ENCODE peak calls at places on chromosomes 6 and 20, in six cellular contexts. V is right atrium auricular region, G is psoas muscle, R is gastrocnemius medialis, B is right lobe of liver, A is hepatocyte. M is an unnamed sample. For H3K4me1, the result is how much of the 10 kb centered on the place peaks cover.

GRCh38 chr6:33172307-33173227 is 19.7 kb downstream of the COL11A2 start:
- DNase-seq in V (no peak), G (no peak), R (no peak), B (no peak), A (peak), M (peak)

GRCh38 chr20:25282034-25282781 is 34.3 kb downstream of the PYGB start:
- DNase-seq in V (no peak), G (no peak), R (no peak), B (peak), A (no peak), M (peak)

GRCh38 chr6:88177961-88178464 is 11.9 kb upstream of the CNR1 start:
- DNase-seq in V (no peak), G (no peak), R (no peak), B (no peak), A (peak), M (no peak)

GRCh38 chr6:24069546-24069945 is 56.5 kb upstream of the NRSN1 start:
- DNase-seq in V (no peak), G (no peak), R (no peak), B (no peak), A (no peak), M (no peak)

GRCh38 chr6:153787341-153787606 is 251.8 kb upstream of the OPRM1 start:
- DNase-seq in V (no peak), G (no peak), R (no peak), B (no peak), A (peak), M (peak)

GRCh38 chr6:32439708-32440214 is at the start of gene HLA-DRA:
- DNase-seq in V (no peak), G (no peak), R (no peak), B (no peak), A (peak), M (peak)

GRCh38 chr20:24653306-24653705 is 183.9 kb downstream of the SYNDIG1 start:
- DNase-seq in V (no peak), G (no peak), R (no peak), B (no peak), A (peak), M (no peak)

GRCh38 chr20:35903843-35904242 is 50.5 kb downstream of the SCAND1 start:
- DNase-seq in V (no peak), G (no peak), R (no peak), B (no peak), A (no peak), M (no peak)

GRCh38 chr6:20604159-20604558 is 69.9 kb downstream of the CDKAL1 start:
- DNase-seq in V (no peak), G (no peak), R (no peak), B (no peak), A (no peak), M (no peak)

GRCh38 chr6:50868466-50868865 is 49.8 kb downstream of the TFAP2B start:
- DNase-seq in V (no peak), G (no peak), R (no peak), B (no peak), A (no peak), M (no peak)

GRCh38 chr6:38453302-38453701 is 186.4 kb downstream of the BTBD9 start:
- DNase-seq in V (no peak), G (no peak), R (no peak), B (no peak), A (no peak), M (no peak)

GRCh38 chr6:90198758-90199425 is 97.8 kb downstream of the BACH2 start:
- DNase-seq in V (no peak), G (no peak), R (no peak), B (no peak), A (no peak), M (no peak)

DNA sequence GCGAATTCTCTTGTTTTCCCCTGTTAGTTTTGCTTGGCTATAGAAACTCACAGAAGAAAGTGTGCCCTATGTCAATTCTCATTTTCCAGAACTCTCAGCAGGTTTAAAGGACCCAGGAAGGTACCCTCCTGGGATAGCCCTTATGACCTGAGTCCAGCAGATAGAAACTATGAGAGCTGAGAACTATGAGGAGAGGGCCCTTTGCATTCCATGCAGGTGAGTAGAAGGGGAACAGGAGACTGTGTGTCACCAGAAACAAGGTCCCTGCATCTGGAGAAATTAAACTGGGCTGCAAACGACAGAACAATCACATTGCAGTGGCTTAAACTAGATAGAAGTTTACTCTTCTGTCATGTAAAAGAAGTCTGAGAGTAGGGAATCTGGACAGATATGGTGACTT is 35.7 kb upstream of the SCUBE3 start:
- DNase-seq in V (no peak), G (no peak), R (no peak), B (no peak), A (no peak), M (no peak)
- H3K4me1 ChIP-seq in V (under half), G (under half), R (under half), B (under half), A (under half), M (under half)

GRCh38 chr20:43699941-43700565 is 26.7 kb downstream of the GTSF1L start:
- DNase-seq in V (no peak), G (no peak), R (no peak), B (no peak), A (no peak), M (no peak)
- TF ChIP-seq CTCF in V (no peak), G (no peak), R (no peak), B (no peak), A (no peak), M (no peak)

GRCh38 chr6:25174678-25175077 is 104.5 kb upstream of the CARMIL1 start:
- DNase-seq in V (no peak), G (no peak), R (no peak), B (no peak), A (no peak), M (no peak)
- H3K4me1 ChIP-seq in V (under half), G (under half), R (under half), B (under half), A (under half), M (under half)

GRCh38 chr6:107663308-107663707 is 160.8 kb downstream of the SCML4 start:
- DNase-seq in V (no peak), G (no peak), R (no peak), B (no peak), A (no peak), M (no peak)
- TF ChIP-seq CTCF in V (no peak), G (no peak), R (no peak), B (no peak), A (no peak), M (no peak)

GRCh38 chr20:57470666-57471495 is 54.1 kb downstream of the CTCFL start:
- DNase-seq in V (no peak), G (no peak), R (no peak), B (peak), A (no peak), M (no peak)

GRCh38 chr20:57468523-57469417 is 56.2 kb downstream of the CTCFL start:
- DNase-seq in V (no peak), G (peak), R (no peak), B (peak), A (no peak), M (no peak)

GRCh38 chr20:57471496-57472210 is 53.3 kb downstream of the CTCFL start:
- DNase-seq in V (no peak), G (peak), R (no peak), B (peak), A (no peak), M (no peak)

GRCh38 chr20:57469418-57470211 is 55.3 kb downstream of the CTCFL start:
- DNase-seq in V (no peak), G (peak), R (peak), B (peak), A (no peak), M (no peak)

GRCh38 chr20:57470212-57470522 is 54.8 kb downstream of the CTCFL start:
- DNase-seq in V (no peak), G (no peak), R (no peak), B (peak), A (no peak), M (no peak)
- H3K4me1 ChIP-seq in V (under half), G (under half), R (under half), B (under half), A (under half), M (under half)

GRCh38 chr6:107179004-107179403 is 63.7 kb upstream of the BEND3 start:
- DNase-seq in V (no peak), G (no peak), R (no peak), B (no peak), A (no peak), M (peak)
- TF ChIP-seq CTCF in V (no peak), G (peak), R (peak), B (peak), A (peak), M (no peak)

DNA sequence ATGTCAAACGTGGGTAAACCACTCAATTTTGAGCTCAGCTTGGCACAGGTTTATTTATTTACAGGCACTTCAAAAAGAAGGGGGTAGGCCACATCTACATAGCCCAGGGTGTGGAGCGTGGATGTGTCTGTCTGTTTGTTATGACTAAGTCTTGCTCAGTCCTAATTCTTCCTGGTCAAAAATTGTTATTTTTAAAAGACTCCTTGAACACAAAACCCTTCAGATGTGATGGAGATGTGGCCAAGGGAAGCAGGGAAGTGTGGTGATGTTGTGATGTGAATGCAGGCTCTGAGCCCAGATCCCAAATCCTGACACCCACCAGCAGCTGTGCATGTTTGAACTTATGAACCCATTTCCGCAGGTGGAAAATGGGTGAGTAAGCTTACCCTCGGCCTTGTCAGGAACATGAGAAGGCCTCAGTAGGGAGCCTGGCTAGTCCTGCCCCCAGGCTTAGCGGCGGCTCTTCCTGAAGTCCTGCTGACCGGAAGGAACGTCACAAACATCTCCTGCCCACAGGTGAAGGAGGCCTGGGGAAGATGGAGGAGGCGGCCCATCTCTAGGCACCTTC is 119.7 kb downstream of the MYLK4 start:
- DNase-seq in V (no peak), G (no peak), R (no peak), B (no peak), A (no peak), M (no peak)
- H3K4me1 ChIP-seq in V (under half), G (under half), R (under half), B (under half), A (under half), M (under half)

GRCh38 chr20:9214676-9215075 is 145.8 kb downstream of the PLCB4 start:
- DNase-seq in V (no peak), G (no peak), R (no peak), B (no peak), A (peak), M (no peak)

GRCh38 chr20:9218412-9219001 is 149.6 kb downstream of the PLCB4 start:
- DNase-seq in V (no peak), G (no peak), R (no peak), B (no peak), A (no peak), M (no peak)

GRCh38 chr20:9220874-9221547 is 152.1 kb downstream of the PLCB4 start:
- DNase-seq in V (no peak), G (no peak), R (no peak), B (no peak), A (peak), M (no peak)

GRCh38 chr20:9211016-9211760 is 142.3 kb downstream of the PLCB4 start:
- DNase-seq in V (no peak), G (no peak), R (no peak), B (no peak), A (no peak), M (no peak)

DNA sequence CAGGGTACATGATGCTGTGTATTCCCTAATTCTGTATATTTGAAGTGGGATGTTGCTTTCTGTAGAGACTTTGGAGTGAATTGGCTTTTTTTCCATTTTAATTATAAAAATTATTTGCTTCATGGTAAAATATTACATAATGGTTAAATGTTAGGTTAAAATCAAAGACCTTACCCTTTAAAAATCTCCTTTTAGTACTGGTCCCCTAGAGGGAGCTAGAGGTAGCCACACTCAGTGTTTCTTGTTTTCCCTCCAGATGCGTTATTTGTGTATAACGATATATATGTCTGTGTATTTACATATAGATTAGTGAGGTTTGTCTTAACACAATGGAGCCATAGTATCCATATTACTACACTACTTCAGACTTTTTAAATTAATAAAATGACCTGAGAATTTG is 146.7 kb downstream of the PLCB4 start:
- DNase-seq in V (no peak), G (no peak), R (no peak), B (no peak), A (peak), M (no peak)
- TF ChIP-seq CTCF in V (no peak), G (peak), R (no peak), B (peak), A (peak), M (no peak)

GRCh38 chr6:143688681-143689080 is 10.9 kb downstream of the PHACTR2 start:
- DNase-seq in V (no peak), G (no peak), R (no peak), B (no peak), A (no peak), M (no peak)
- H3K4me1 ChIP-seq in V (under half), G (under half), R (under half), B (under half), A (under half), M (under half)